ENCODE peak calls at places on chromosomes 2 and 18, in eight cellular contexts. One of them, this sample, is unnamed.

GRCh38 chr2:118062048-118062447 is 26.2 kb upstream of the INSIG2 start:
- DNase-seq in ascending aorta: no peak
- DNase-seq in fibroblast of villous mesenchyme: peak; percentile 22
- DNase-seq in nephron progenitor cell: no peak
- DNase-seq in stomach: no peak
- DNase-seq in left ventricle myocardium inferior: no peak
- DNase-seq in BJ: no peak
- DNase-seq in osteocyte: no peak
- DNase-seq in this sample: no peak

GRCh38 chr2:124884315-124884714 is 859.2 kb downstream of the CNTNAP5 start:
- DNase-seq in ascending aorta: no peak
- DNase-seq in BJ: no peak
- DNase-seq in osteocyte: no peak
- DNase-seq in nephron progenitor cell: no peak
- DNase-seq in fibroblast of villous mesenchyme: peak; percentile 16
- DNase-seq in left ventricle myocardium inferior: no peak
- DNase-seq in stomach: no peak
- DNase-seq in this sample: no peak

GRCh38 chr2:197297772-197298318 is 12.7 kb downstream of the ANKRD44 start:
- DNase-seq in left ventricle myocardium inferior: no peak
- DNase-seq in fibroblast of villous mesenchyme: no peak
- DNase-seq in stomach: no peak
- DNase-seq in nephron progenitor cell: no peak
- DNase-seq in ascending aorta: no peak
- DNase-seq in BJ: no peak
- DNase-seq in osteocyte: no peak
- DNase-seq in this sample: no peak

GRCh38 chr2:241857572-241858121 is 1.0 kb downstream of the PDCD1 start:
- DNase-seq in nephron progenitor cell: peak; percentile 1
- DNase-seq in left ventricle myocardium inferior: no peak
- DNase-seq in ascending aorta: no peak
- DNase-seq in osteocyte: no peak
- DNase-seq in fibroblast of villous mesenchyme: no peak
- DNase-seq in BJ: no peak
- DNase-seq in stomach: no peak
- DNase-seq in this sample: no peak

GRCh38 chr18:57094199-57094598 is 52.7 kb upstream of the BOD1L2 start:
- DNase-seq in ascending aorta: no peak
- DNase-seq in nephron progenitor cell: no peak
- DNase-seq in osteocyte: no peak
- DNase-seq in stomach: no peak
- DNase-seq in BJ: no peak
- DNase-seq in left ventricle myocardium inferior: no peak
- DNase-seq in fibroblast of villous mesenchyme: no peak
- DNase-seq in this sample: no peak

GRCh38 chr2:38740851-38741541 is 10.2 kb downstream of the SRSF7 start:
- DNase-seq in fibroblast of villous mesenchyme: peak; percentile 48
- DNase-seq in stomach: no peak
- DNase-seq in osteocyte: no peak
- DNase-seq in BJ: no peak
- DNase-seq in left ventricle myocardium inferior: no peak
- DNase-seq in nephron progenitor cell: no peak
- DNase-seq in ascending aorta: no peak
- DNase-seq in this sample: no peak

GRCh38 chr2:235917506-235917905 is 250.7 kb downstream of the GBX2 start:
- DNase-seq in ascending aorta: no peak
- DNase-seq in osteocyte: no peak
- DNase-seq in BJ: no peak
- DNase-seq in left ventricle myocardium inferior: no peak
- DNase-seq in fibroblast of villous mesenchyme: no peak
- DNase-seq in stomach: no peak
- DNase-seq in nephron progenitor cell: no peak
- DNase-seq in this sample: no peak

GRCh38 chr2:58131191-58132011 is 84.8 kb downstream of the VRK2 start:
- DNase-seq in nephron progenitor cell: peak; percentile 13
- DNase-seq in left ventricle myocardium inferior: no peak
- DNase-seq in ascending aorta: no peak
- DNase-seq in fibroblast of villous mesenchyme: peak; percentile 74
- DNase-seq in osteocyte: no peak
- DNase-seq in stomach: no peak
- DNase-seq in BJ: no peak
- DNase-seq in this sample: no peak

GRCh38 chr2:8511868-8512612 is 169.8 kb upstream of the ID2 start:
- DNase-seq in ascending aorta: no peak
- DNase-seq in osteocyte: no peak
- DNase-seq in nephron progenitor cell: no peak
- DNase-seq in stomach: no peak
- DNase-seq in fibroblast of villous mesenchyme: no peak
- DNase-seq in left ventricle myocardium inferior: no peak
- DNase-seq in BJ: peak; percentile 13
- DNase-seq in this sample: no peak

GRCh38 chr2:113756088-113757058 is at the start of gene SLC35F5:
- DNase-seq in left ventricle myocardium inferior: peak; percentile 95
- DNase-seq in BJ: peak; percentile 35
- DNase-seq in stomach: peak; percentile 95
- DNase-seq in ascending aorta: peak; percentile 96
- DNase-seq in osteocyte: peak; percentile 98
- DNase-seq in fibroblast of villous mesenchyme: peak; percentile 92
- DNase-seq in nephron progenitor cell: peak; percentile 98
- DNase-seq in this sample: peak; percentile 98

GRCh38 chr2:96895709-96896651 is 26.1 kb upstream of the SEMA4C start:
- DNase-seq in BJ: no peak
- DNase-seq in ascending aorta: no peak
- DNase-seq in stomach: no peak
- DNase-seq in fibroblast of villous mesenchyme: no peak
- DNase-seq in left ventricle myocardium inferior: no peak
- DNase-seq in nephron progenitor cell: no peak
- DNase-seq in osteocyte: no peak
- DNase-seq in this sample: no peak

GRCh38 chr2:235695602-235695895 is 201.7 kb downstream of the AGAP1 start:
- DNase-seq in fibroblast of villous mesenchyme: no peak
- DNase-seq in osteocyte: no peak
- DNase-seq in left ventricle myocardium inferior: no peak
- DNase-seq in stomach: no peak
- DNase-seq in BJ: no peak
- DNase-seq in nephron progenitor cell: no peak
- DNase-seq in ascending aorta: no peak
- DNase-seq in this sample: no peak

GRCh38 chr2:237868631-237869356 is 9.4 kb downstream of the RAMP1 start:
- DNase-seq in fibroblast of villous mesenchyme: peak; percentile 79
- DNase-seq in osteocyte: no peak
- DNase-seq in nephron progenitor cell: no peak
- DNase-seq in ascending aorta: peak; percentile 68
- DNase-seq in left ventricle myocardium inferior: no peak
- DNase-seq in BJ: no peak
- DNase-seq in stomach: no peak
- DNase-seq in this sample: no peak

GRCh38 chr2:53104263-53104662 is 663.3 kb upstream of the CHAC2 start:
- DNase-seq in stomach: no peak
- DNase-seq in fibroblast of villous mesenchyme: peak; percentile 45
- DNase-seq in osteocyte: no peak
- DNase-seq in ascending aorta: no peak
- DNase-seq in left ventricle myocardium inferior: no peak
- DNase-seq in BJ: no peak
- DNase-seq in nephron progenitor cell: no peak
- DNase-seq in this sample: no peak

GRCh38 chr2:172083725-172084483 is 1.4 kb upstream of the DLX1 start:
- DNase-seq in ascending aorta: no peak
- DNase-seq in osteocyte: no peak
- DNase-seq in nephron progenitor cell: no peak
- DNase-seq in left ventricle myocardium inferior: no peak
- DNase-seq in stomach: no peak
- DNase-seq in fibroblast of villous mesenchyme: no peak
- DNase-seq in BJ: no peak
- DNase-seq in this sample: no peak

GRCh38 chr2:240259201-240259923 is 118.9 kb upstream of the OTOS start:
- DNase-seq in fibroblast of villous mesenchyme: peak; percentile 16
- DNase-seq in left ventricle myocardium inferior: peak; percentile 81
- DNase-seq in BJ: no peak
- DNase-seq in nephron progenitor cell: no peak
- DNase-seq in stomach: no peak
- DNase-seq in osteocyte: no peak
- DNase-seq in ascending aorta: peak; percentile 97
- DNase-seq in this sample: no peak

GRCh38 chr2:3626118-3626816 is 31.4 kb downstream of the COLEC11 start:
- DNase-seq in osteocyte: peak; percentile 62
- DNase-seq in BJ: no peak
- DNase-seq in left ventricle myocardium inferior: no peak
- DNase-seq in stomach: peak; percentile 17
- DNase-seq in ascending aorta: peak; percentile 15
- DNase-seq in nephron progenitor cell: no peak
- DNase-seq in fibroblast of villous mesenchyme: peak; percentile 93
- DNase-seq in this sample: no peak

GRCh38 chr2:45170976-45171514 is 161.8 kb upstream of the SIX2 start:
- DNase-seq in ascending aorta: no peak
- DNase-seq in stomach: no peak
- DNase-seq in osteocyte: no peak
- DNase-seq in fibroblast of villous mesenchyme: no peak
- DNase-seq in left ventricle myocardium inferior: no peak
- DNase-seq in nephron progenitor cell: peak; percentile 21
- DNase-seq in BJ: no peak
- DNase-seq in this sample: no peak

GRCh38 chr2:111702119-111702808 is 181.7 kb downstream of the ANAPC1 start:
- DNase-seq in left ventricle myocardium inferior: no peak
- DNase-seq in fibroblast of villous mesenchyme: peak; percentile 55
- DNase-seq in stomach: peak; percentile 43
- DNase-seq in nephron progenitor cell: peak; percentile 54
- DNase-seq in BJ: no peak
- DNase-seq in ascending aorta: peak; percentile 64
- DNase-seq in osteocyte: no peak
- DNase-seq in this sample: peak; percentile 64

GRCh38 chr2:215758691-215759090 is 254.7 kb downstream of the MREG start:
- DNase-seq in BJ: no peak
- DNase-seq in nephron progenitor cell: no peak
- DNase-seq in osteocyte: no peak
- DNase-seq in ascending aorta: no peak
- DNase-seq in fibroblast of villous mesenchyme: no peak
- DNase-seq in stomach: no peak
- DNase-seq in left ventricle myocardium inferior: no peak
- DNase-seq in this sample: no peak

GRCh38 chr2:100877555-100877954 is 57.6 kb downstream of the NPAS2 start:
- DNase-seq in stomach: peak; percentile 22
- DNase-seq in left ventricle myocardium inferior: no peak
- DNase-seq in nephron progenitor cell: no peak
- DNase-seq in fibroblast of villous mesenchyme: no peak
- DNase-seq in ascending aorta: no peak
- DNase-seq in BJ: no peak
- DNase-seq in osteocyte: no peak
- DNase-seq in this sample: no peak

GRCh38 chr18:46917808-46918600 is 602 bp downstream of the KATNAL2 start:
- DNase-seq in fibroblast of villous mesenchyme: peak; percentile 17
- DNase-seq in ascending aorta: no peak
- DNase-seq in nephron progenitor cell: peak; percentile 45
- DNase-seq in stomach: no peak
- DNase-seq in BJ: no peak
- DNase-seq in left ventricle myocardium inferior: peak; percentile 30
- DNase-seq in osteocyte: no peak
- DNase-seq in this sample: no peak

GRCh38 chr2:164456599-164456998 is 164.7 kb downstream of the GRB14 start:
- DNase-seq in osteocyte: no peak
- DNase-seq in stomach: no peak
- DNase-seq in ascending aorta: no peak
- DNase-seq in BJ: no peak
- DNase-seq in nephron progenitor cell: no peak
- DNase-seq in fibroblast of villous mesenchyme: no peak
- DNase-seq in left ventricle myocardium inferior: no peak
- DNase-seq in this sample: no peak

GRCh38 chr2:181106229-181106628 is 125.8 kb downstream of the UBE2E3 start:
- DNase-seq in BJ: no peak
- DNase-seq in left ventricle myocardium inferior: no peak
- DNase-seq in osteocyte: no peak
- DNase-seq in ascending aorta: no peak
- DNase-seq in nephron progenitor cell: no peak
- DNase-seq in fibroblast of villous mesenchyme: peak; percentile 19
- DNase-seq in stomach: no peak
- DNase-seq in this sample: no peak

GRCh38 chr2:145918951-145919350 is 1399.0 kb upstream of the ZEB2 start:
- DNase-seq in osteocyte: no peak
- DNase-seq in fibroblast of villous mesenchyme: no peak
- DNase-seq in left ventricle myocardium inferior: no peak
- DNase-seq in ascending aorta: no peak
- DNase-seq in nephron progenitor cell: no peak
- DNase-seq in BJ: no peak
- DNase-seq in stomach: no peak
- DNase-seq in this sample: no peak

GRCh38 chr2:49616800-49617199 is 462.5 kb upstream of the FSHR start:
- DNase-seq in ascending aorta: no peak
- DNase-seq in nephron progenitor cell: peak; percentile 3
- DNase-seq in stomach: no peak
- DNase-seq in left ventricle myocardium inferior: no peak
- DNase-seq in osteocyte: no peak
- DNase-seq in BJ: no peak
- DNase-seq in fibroblast of villous mesenchyme: no peak
- DNase-seq in this sample: no peak
- TF ChIP-seq CTCF in ascending aorta: no peak
- TF ChIP-seq CTCF in nephron progenitor cell: peak; percentile 63
- TF ChIP-seq CTCF in stomach: no peak
- TF ChIP-seq CTCF in left ventricle myocardium inferior: peak; percentile 59
- TF ChIP-seq CTCF in osteocyte: peak; percentile 26
- TF ChIP-seq CTCF in BJ: peak; percentile 20
- TF ChIP-seq CTCF in fibroblast of villous mesenchyme: peak; percentile 15
- TF ChIP-seq CTCF in this sample: peak; percentile 74

GRCh38 chr18:53909668-53910067 is 314.8 kb downstream of the MBD2 start:
- DNase-seq in left ventricle myocardium inferior: no peak
- DNase-seq in fibroblast of villous mesenchyme: peak; percentile 13
- DNase-seq in ascending aorta: no peak
- DNase-seq in stomach: no peak
- DNase-seq in nephron progenitor cell: no peak
- DNase-seq in osteocyte: no peak
- DNase-seq in BJ: no peak
- DNase-seq in this sample: no peak
- TF ChIP-seq CTCF in left ventricle myocardium inferior: peak; percentile 50
- TF ChIP-seq CTCF in fibroblast of villous mesenchyme: peak; percentile 38
- TF ChIP-seq CTCF in ascending aorta: no peak
- TF ChIP-seq CTCF in stomach: no peak
- TF ChIP-seq CTCF in nephron progenitor cell: no peak
- TF ChIP-seq CTCF in osteocyte: no peak
- TF ChIP-seq CTCF in BJ: peak; percentile 49
- TF ChIP-seq CTCF in this sample: no peak

GRCh38 chr2:129253461-129253812 is 726.0 kb upstream of the RAB6C start:
- DNase-seq in ascending aorta: no peak
- DNase-seq in fibroblast of villous mesenchyme: no peak
- DNase-seq in left ventricle myocardium inferior: no peak
- DNase-seq in osteocyte: no peak
- DNase-seq in nephron progenitor cell: peak; percentile 18
- DNase-seq in stomach: peak; percentile 49
- DNase-seq in BJ: no peak
- DNase-seq in this sample: no peak
- TF ChIP-seq CTCF in ascending aorta: no peak
- TF ChIP-seq CTCF in fibroblast of villous mesenchyme: no peak
- TF ChIP-seq CTCF in left ventricle myocardium inferior: peak; percentile 59
- TF ChIP-seq CTCF in osteocyte: no peak
- TF ChIP-seq CTCF in nephron progenitor cell: peak; percentile 40
- TF ChIP-seq CTCF in stomach: peak; percentile 56
- TF ChIP-seq CTCF in BJ: no peak
- TF ChIP-seq CTCF in this sample: peak; percentile 63

DNA sequence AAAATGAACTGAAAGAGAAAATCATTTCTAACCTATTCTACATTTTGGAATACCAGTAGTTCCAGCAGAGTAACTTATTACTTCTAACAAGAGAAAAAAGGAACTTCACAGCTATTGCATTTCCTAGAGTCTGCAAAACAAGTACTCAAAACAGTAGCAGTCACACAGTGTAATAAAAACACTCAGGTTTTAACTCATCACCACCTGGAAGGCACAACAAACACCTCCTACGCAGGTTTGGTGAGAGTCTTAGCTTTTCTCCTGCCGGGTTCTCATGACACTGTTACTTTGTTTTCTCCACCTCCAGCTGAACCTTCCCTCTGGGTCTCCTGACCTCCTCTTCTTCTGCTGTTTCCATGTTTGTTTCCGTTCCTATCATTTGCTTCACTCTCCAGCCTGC is 99.2 kb downstream of the LRRC30 start:
- DNase-seq in stomach: no peak
- DNase-seq in ascending aorta: no peak
- DNase-seq in left ventricle myocardium inferior: no peak
- DNase-seq in BJ: no peak
- DNase-seq in fibroblast of villous mesenchyme: no peak
- DNase-seq in osteocyte: no peak
- DNase-seq in nephron progenitor cell: no peak
- DNase-seq in this sample: no peak
- TF ChIP-seq CTCF in stomach: no peak
- TF ChIP-seq CTCF in ascending aorta: no peak
- TF ChIP-seq CTCF in left ventricle myocardium inferior: no peak
- TF ChIP-seq CTCF in BJ: no peak
- TF ChIP-seq CTCF in fibroblast of villous mesenchyme: no peak
- TF ChIP-seq CTCF in osteocyte: no peak
- TF ChIP-seq CTCF in nephron progenitor cell: no peak
- TF ChIP-seq CTCF in this sample: no peak

This sample was measured in type B pancreatic cell.